ENCODE peak calls at places on chromosomes 7 and 10, in five cellular contexts. U is NCI-H1694 treated with DMSO at 0.1 percent for 48 hours, P is tibial nerve, N is T-helper 1 cell, A is AG09309. R is an unnamed sample.

GRCh38 chr7:111741811-111742240 is 179.5 kb upstream of the IMMP2L start:
- DNase-seq in U (peak; percentile 75), P (peak; percentile 40), N (no peak), A (no peak), R (no peak)

GRCh38 chr7:152363798-152364197 is 72.0 kb downstream of the KMT2C start:
- DNase-seq in U (no peak), P (no peak), N (no peak), A (no peak), R (no peak)

GRCh38 chr10:124565565-124566221 is 104.1 kb downstream of the LHPP start:
- DNase-seq in U (no peak), P (no peak), N (no peak), A (no peak), R (no peak)

GRCh38 chr7:48111596-48111995 is 22.5 kb downstream of the UPP1 start:
- DNase-seq in U (no peak), P (no peak), N (no peak), A (no peak), R (no peak)

GRCh38 chr10:83908506-83908905 is 230.8 kb upstream of the GHITM start:
- DNase-seq in U (no peak), P (no peak), N (no peak), A (no peak), R (no peak)

GRCh38 chr7:138161600-138162081 is 85.4 kb downstream of the AKR1D1 start:
- DNase-seq in U (peak; percentile 96), P (peak; percentile 73), N (peak; percentile 42), A (peak; percentile 67), R (peak; percentile 68)

GRCh38 chr7:4882169-4882741 is 1.3 kb downstream of the RADIL start:
- DNase-seq in U (no peak), P (peak; percentile 82), N (no peak), A (peak; percentile 45), R (peak; percentile 37)

GRCh38 chr7:94022550-94022949 is 18.4 kb upstream of the BET1 start:
- DNase-seq in U (no peak), P (no peak), N (no peak), A (no peak), R (no peak)

GRCh38 chr7:80361948-80362347 is 149.9 kb downstream of the GNAT3 start:
- DNase-seq in U (no peak), P (no peak), N (no peak), A (no peak), R (no peak)

GRCh38 chr10:86944031-86944419 is 13.4 kb downstream of the MMRN2 start:
- DNase-seq in U (no peak), P (no peak), N (no peak), A (no peak), R (no peak)

GRCh38 chr7:77680266-77680665 is 16.0 kb upstream of the RSBN1L start:
- DNase-seq in U (no peak), P (no peak), N (no peak), A (no peak), R (no peak)

GRCh38 chr10:117552156-117552620 is 9.6 kb downstream of the EMX2 start:
- DNase-seq in U (no peak), P (no peak), N (no peak), A (no peak), R (no peak)

GRCh38 chr10:69645296-69645665 is 15.2 kb downstream of the FAM241B start:
- DNase-seq in U (no peak), P (no peak), N (no peak), A (no peak), R (no peak)

GRCh38 chr7:79434098-79434497 is 19.4 kb downstream of the MAGI2 start:
- DNase-seq in U (no peak), P (no peak), N (no peak), A (no peak), R (no peak)

GRCh38 chr10:100338434-100339036 is 8.5 kb upstream of the SCD start:
- DNase-seq in U (peak; percentile 33), P (peak; percentile 84), N (peak; percentile 34), A (no peak), R (peak; percentile 30)

GRCh38 chr7:92641921-92642511 is 51.8 kb upstream of the FAM133B start:
- DNase-seq in U (no peak), P (no peak), N (no peak), A (no peak), R (peak; percentile 46)

GRCh38 chr7:71198887-71199286 is 66.9 kb downstream of the GALNT17 start:
- DNase-seq in U (no peak), P (no peak), N (no peak), A (no peak), R (no peak)

R was measured in MG63.